ENCODE peak calls at places on chromosomes 11 and 22, in eight cellular contexts. E is IMR-90; O is CD4-positive, alpha-beta memory T cell; J is A172; I is gastrocnemius medialis; F is NCI-H1105 treated with DMSO at 0.1 percent for 48 hours; N is astrocyte of the hippocampus; V is amygdala. M is an unnamed sample.

GRCh38 chr22:35697142-35697541 is 20.5 kb upstream of the APOL5 start:
- DNase-seq in E (no peak), O (peak; percentile 27), J (no peak), I (no peak), F (no peak), N (no peak), V (no peak), M (no peak)

GRCh38 chr11:20669833-20670684 is 673 bp downstream of the NELL1 start:
- DNase-seq in E (no peak), O (no peak), J (no peak), I (no peak), F (no peak), N (peak; percentile 9), V (no peak), M (no peak)

GRCh38 chr11:104784684-104785460 is 113.4 kb downstream of the CASP12 start:
- DNase-seq in E (peak; percentile 23), O (no peak), J (no peak), I (no peak), F (no peak), N (no peak), V (no peak), M (no peak)

GRCh38 chr11:126790550-126790981 is 210.0 kb downstream of the KIRREL3 start:
- DNase-seq in E (peak; percentile 98), O (no peak), J (peak; percentile 78), I (no peak), F (no peak), N (peak; percentile 90), V (peak; percentile 12), M (peak; percentile 92)

GRCh38 chr11:128470081-128470480 is 117.3 kb downstream of the ETS1 start:
- DNase-seq in E (no peak), O (peak; percentile 79), J (no peak), I (no peak), F (no peak), N (no peak), V (no peak), M (no peak)

GRCh38 chr11:35525501-35526175 is at the start of gene PAMR1:
- DNase-seq in E (peak; percentile 90), O (no peak), J (peak; percentile 45), I (peak; percentile 18), F (peak; percentile 41), N (peak; percentile 88), V (no peak), M (no peak)

GRCh38 chr22:31098633-31099110 is 8.7 kb downstream of the SELENOM start:
- DNase-seq in E (no peak), O (no peak), J (no peak), I (no peak), F (no peak), N (no peak), V (no peak), M (no peak)

GRCh38 chr22:44365196-44365802 is 52.5 kb upstream of the SHISAL1 start:
- DNase-seq in E (no peak), O (no peak), J (no peak), I (no peak), F (no peak), N (no peak), V (no peak), M (no peak)

GRCh38 chr11:68659158-68659921 is 25.0 kb upstream of the GAL start:
- DNase-seq in E (peak; percentile 97), O (no peak), J (peak; percentile 93), I (peak; percentile 42), F (peak; percentile 97), N (peak; percentile 96), V (no peak), M (peak; percentile 96)

GRCh38 chr11:72969894-72970335 is 155.7 kb downstream of the ATG16L2 start:
- DNase-seq in E (peak; percentile 88), O (peak; percentile 32), J (peak; percentile 73), I (no peak), F (no peak), N (peak; percentile 54), V (no peak), M (peak; percentile 58)

GRCh38 chr11:121535122-121535796 is 82.5 kb upstream of the SORL1-AS1 start:
- DNase-seq in E (peak; percentile 29), O (no peak), J (no peak), I (no peak), F (peak; percentile 13), N (peak; percentile 16), V (no peak), M (no peak)

GRCh38 chr11:15627560-15627959 is 512.8 kb downstream of the INSC start:
- DNase-seq in E (peak; percentile 74), O (no peak), J (no peak), I (no peak), F (no peak), N (peak; percentile 78), V (no peak), M (peak; percentile 68)

GRCh38 chr11:1287928-1288327 is 21.5 kb downstream of the TOLLIP start:
- DNase-seq in E (no peak), O (no peak), J (no peak), I (no peak), F (no peak), N (no peak), V (no peak), M (no peak)

GRCh38 chr11:28512143-28512756 is 404.1 kb downstream of the METTL15 start:
- DNase-seq in E (no peak), O (no peak), J (no peak), I (no peak), F (no peak), N (no peak), V (no peak), M (no peak)

GRCh38 chr22:31944700-31945477 is 554 bp downstream of the YWHAH start:
- DNase-seq in E (no peak), O (peak; percentile 39), J (no peak), I (no peak), F (no peak), N (no peak), V (no peak), M (no peak)

GRCh38 chr11:72112541-72113136 is at the start of gene ANAPC15:
- DNase-seq in E (peak; percentile 99), O (peak; percentile 99), J (peak; percentile 99), I (peak; percentile 98), F (peak; percentile 100), N (peak; percentile 99), V (peak; percentile 99), M (peak; percentile 99)

GRCh38 chr11:69867076-69868002 is 48.1 kb upstream of the FGF3 start:
- DNase-seq in E (peak; percentile 53), O (no peak), J (peak; percentile 90), I (no peak), F (no peak), N (peak; percentile 85), V (no peak), M (no peak)

GRCh38 chr11:25633230-25633629 is 698.7 kb upstream of the ANO3 start:
- DNase-seq in E (no peak), O (no peak), J (no peak), I (no peak), F (no peak), N (no peak), V (no peak), M (no peak)

GRCh38 chr11:94924074-94925031 is 49.0 kb downstream of the CWC15 start:
- DNase-seq in E (peak; percentile 35), O (peak; percentile 46), J (no peak), I (no peak), F (no peak), N (no peak), V (no peak), M (no peak)

GRCh38 chr22:19889951-19890350 is 35.3 kb upstream of the GNB1L start:
- DNase-seq in E (no peak), O (no peak), J (no peak), I (no peak), F (no peak), N (no peak), V (no peak), M (no peak)

GRCh38 chr11:128520206-128520885 is 67.0 kb downstream of the ETS1 start:
- DNase-seq in E (no peak), O (peak; percentile 64), J (no peak), I (no peak), F (no peak), N (no peak), V (no peak), M (no peak)

GRCh38 chr11:120185678-120186407 is 25.0 kb upstream of the OAF start:
- DNase-seq in E (no peak), O (no peak), J (no peak), I (no peak), F (no peak), N (no peak), V (no peak), M (no peak)

GRCh38 chr11:78219493-78220217 is 30.9 kb downstream of the USP35 start:
- DNase-seq in E (no peak), O (no peak), J (no peak), I (no peak), F (no peak), N (no peak), V (no peak), M (no peak)